ENCODE peak calls at places on chromosome 7, in four cellular contexts. One of them, this sample, is unnamed. For H3K4me1 and H3K36me3, the result is how much of the 10 kb centered on the place peaks cover.

GRCh38 chr7:26200113-26200443 is 468 bp downstream of the HNRNPA2B1 start:
- DNase-seq in adrenal gland: peak
- DNase-seq in kidney: peak
- DNase-seq in fibroblast of lung: no peak
- DNase-seq in this sample: peak

GRCh38 chr7:101550641-101551531 is 78.2 kb downstream of the MYL10 start:
- DNase-seq in adrenal gland: peak
- DNase-seq in kidney: peak
- DNase-seq in fibroblast of lung: peak
- DNase-seq in this sample: no peak

GRCh38 chr7:30468791-30469190 is 9.8 kb downstream of the NOD1 start:
- DNase-seq in adrenal gland: no peak
- DNase-seq in kidney: no peak
- DNase-seq in fibroblast of lung: no peak
- DNase-seq in this sample: no peak

GRCh38 chr7:150860291-150860977 is 8.1 kb downstream of the AOC1 start:
- DNase-seq in adrenal gland: no peak
- DNase-seq in kidney: no peak
- DNase-seq in fibroblast of lung: no peak
- DNase-seq in this sample: no peak

GRCh38 chr7:81616951-81617350 is 152.9 kb downstream of the HGF start:
- DNase-seq in adrenal gland: no peak
- DNase-seq in kidney: no peak
- DNase-seq in fibroblast of lung: peak
- DNase-seq in this sample: no peak

GRCh38 chr7:43674559-43675436 is 54.5 kb downstream of the COA1 start:
- DNase-seq in adrenal gland: peak
- DNase-seq in kidney: no peak
- DNase-seq in fibroblast of lung: peak
- DNase-seq in this sample: no peak

GRCh38 chr7:81484266-81484665 is 285.6 kb downstream of the HGF start:
- DNase-seq in adrenal gland: peak
- DNase-seq in kidney: peak
- DNase-seq in fibroblast of lung: peak
- DNase-seq in this sample: no peak

GRCh38 chr7:102004229-102004628 is 186.8 kb downstream of the CUX1 start:
- DNase-seq in adrenal gland: no peak
- DNase-seq in kidney: no peak
- DNase-seq in fibroblast of lung: peak
- DNase-seq in this sample: no peak

GRCh38 chr7:80858141-80858903 is 60.5 kb downstream of the SEMA3C start:
- DNase-seq in adrenal gland: no peak
- DNase-seq in kidney: no peak
- DNase-seq in fibroblast of lung: peak
- DNase-seq in this sample: no peak

GRCh38 chr7:1853619-1854520 is 183.8 kb downstream of the ELFN1 start:
- DNase-seq in adrenal gland: peak
- DNase-seq in kidney: peak
- DNase-seq in fibroblast of lung: no peak
- DNase-seq in this sample: peak

GRCh38 chr7:11950281-11950680 is 118.3 kb upstream of the THSD7A start:
- DNase-seq in adrenal gland: no peak
- DNase-seq in kidney: no peak
- DNase-seq in fibroblast of lung: no peak
- DNase-seq in this sample: no peak

GRCh38 chr7:17530741-17531417 is 232.4 kb downstream of the AHR start:
- DNase-seq in adrenal gland: no peak
- DNase-seq in kidney: no peak
- DNase-seq in fibroblast of lung: peak
- DNase-seq in this sample: no peak

GRCh38 chr7:67764312-67764711 is 767.7 kb downstream of the TYW1 start:
- DNase-seq in adrenal gland: no peak
- DNase-seq in kidney: no peak
- DNase-seq in fibroblast of lung: no peak
- DNase-seq in this sample: no peak

GRCh38 chr7:109782806-109783205 is 1213.1 kb downstream of the DNAJB9 start:
- DNase-seq in adrenal gland: no peak
- DNase-seq in kidney: no peak
- DNase-seq in fibroblast of lung: no peak
- DNase-seq in this sample: no peak

GRCh38 chr7:128104109-128104742 is 73.0 kb upstream of the LRRC4 start:
- DNase-seq in adrenal gland: no peak
- DNase-seq in kidney: no peak
- DNase-seq in fibroblast of lung: no peak
- DNase-seq in this sample: no peak

GRCh38 chr7:66043681-66044497 is 31.7 kb upstream of the ASL start:
- DNase-seq in adrenal gland: peak
- DNase-seq in kidney: peak
- DNase-seq in fibroblast of lung: peak
- DNase-seq in this sample: no peak

GRCh38 chr7:145957160-145957890 is 159.3 kb upstream of the CNTNAP2 start:
- DNase-seq in adrenal gland: no peak
- DNase-seq in kidney: no peak
- DNase-seq in fibroblast of lung: no peak
- DNase-seq in this sample: no peak

GRCh38 chr7:116210345-116211005 is at the start of gene TES:
- DNase-seq in adrenal gland: peak
- DNase-seq in kidney: peak
- DNase-seq in fibroblast of lung: peak
- DNase-seq in this sample: peak

GRCh38 chr7:11054033-11054432 is 80.4 kb downstream of the PHF14 start:
- DNase-seq in adrenal gland: no peak
- DNase-seq in kidney: no peak
- DNase-seq in fibroblast of lung: no peak
- DNase-seq in this sample: no peak

GRCh38 chr7:7693881-7694280 is 24.5 kb downstream of the RPA3 start:
- DNase-seq in adrenal gland: no peak
- DNase-seq in kidney: no peak
- DNase-seq in fibroblast of lung: peak
- DNase-seq in this sample: no peak

GRCh38 chr7:92837214-92837749 is 909 bp upstream of the CDK6 start:
- DNase-seq in adrenal gland: no peak
- DNase-seq in kidney: no peak
- DNase-seq in fibroblast of lung: peak
- DNase-seq in this sample: no peak

GRCh38 chr7:151372612-151373265 is 31.1 kb downstream of the NUB1 start:
- DNase-seq in adrenal gland: no peak
- DNase-seq in kidney: peak
- DNase-seq in fibroblast of lung: no peak
- DNase-seq in this sample: no peak

GRCh38 chr7:157278791-157279678 is 57.8 kb upstream of the DNAJB6 start:
- DNase-seq in adrenal gland: peak
- DNase-seq in kidney: peak
- DNase-seq in fibroblast of lung: peak
- DNase-seq in this sample: no peak

GRCh38 chr7:155808551-155809331 is 3.5 kb downstream of the SHH start:
- DNase-seq in adrenal gland: no peak
- DNase-seq in kidney: peak
- DNase-seq in fibroblast of lung: no peak
- DNase-seq in this sample: no peak

GRCh38 chr7:81534996-81535395 is 234.9 kb downstream of the HGF start:
- DNase-seq in adrenal gland: no peak
- DNase-seq in kidney: no peak
- DNase-seq in fibroblast of lung: peak
- DNase-seq in this sample: no peak

GRCh38 chr7:21064698-21065648 is 278.3 kb upstream of the SP8 start:
- DNase-seq in adrenal gland: no peak
- DNase-seq in kidney: no peak
- DNase-seq in fibroblast of lung: no peak
- DNase-seq in this sample: no peak

GRCh38 chr7:125661677-125662076 is 732.1 kb upstream of the POT1 start:
- DNase-seq in adrenal gland: no peak
- DNase-seq in kidney: no peak
- DNase-seq in fibroblast of lung: no peak
- DNase-seq in this sample: no peak

GRCh38 chr7:81949306-81949705 is 179.5 kb upstream of the HGF start:
- DNase-seq in adrenal gland: no peak
- DNase-seq in kidney: no peak
- DNase-seq in fibroblast of lung: peak
- DNase-seq in this sample: no peak

DNA sequence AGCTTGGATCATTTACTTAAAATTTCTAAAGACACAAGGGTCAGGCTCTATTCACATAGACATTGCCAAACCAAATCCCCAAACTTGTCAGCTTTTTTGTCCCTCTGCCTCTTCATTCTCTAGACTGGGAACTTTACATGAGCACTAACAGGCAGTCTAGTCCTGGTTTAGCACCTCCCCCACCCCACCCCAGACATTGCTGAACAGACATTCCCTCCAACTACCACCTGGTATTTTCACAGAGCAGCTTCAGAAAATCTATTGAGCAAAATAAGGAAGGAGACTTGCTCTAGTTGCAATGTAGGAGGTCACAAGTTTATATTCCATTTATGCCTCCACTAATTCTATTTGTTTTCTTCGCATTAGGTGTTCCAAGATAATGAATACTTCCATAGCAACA is 56.8 kb upstream of the AASS start:
- DNase-seq in adrenal gland: no peak
- DNase-seq in kidney: no peak
- DNase-seq in fibroblast of lung: no peak
- DNase-seq in this sample: no peak
- H3K27ac ChIP-seq in adrenal gland: no peak
- H3K27ac ChIP-seq in kidney: no peak
- H3K27ac ChIP-seq in fibroblast of lung: no peak
- H3K27ac ChIP-seq in this sample: no peak

GRCh38 chr7:132541656-132542055 is 34.6 kb downstream of the PLXNA4 start:
- DNase-seq in adrenal gland: no peak
- DNase-seq in kidney: no peak
- DNase-seq in fibroblast of lung: no peak
- DNase-seq in this sample: no peak
- H3K4me1 ChIP-seq in adrenal gland: under half
- H3K4me1 ChIP-seq in kidney: under half
- H3K4me1 ChIP-seq in fibroblast of lung: under half
- H3K4me1 ChIP-seq in this sample: under half

GRCh38 chr7:38102486-38102885 is 75.6 kb upstream of the STARD3NL start:
- DNase-seq in adrenal gland: no peak
- DNase-seq in kidney: no peak
- DNase-seq in fibroblast of lung: peak
- DNase-seq in this sample: no peak
- H3K36me3 ChIP-seq in adrenal gland: under half
- H3K36me3 ChIP-seq in kidney: under half
- H3K36me3 ChIP-seq in fibroblast of lung: under half
- H3K36me3 ChIP-seq in this sample: under half

GRCh38 chr7:99764478-99764877 is 19.5 kb downstream of the CYP3A4 start:
- DNase-seq in adrenal gland: no peak
- DNase-seq in kidney: no peak
- DNase-seq in fibroblast of lung: no peak
- DNase-seq in this sample: no peak

GRCh38 chr7:99768471-99768870 is 15.5 kb downstream of the CYP3A4 start:
- DNase-seq in adrenal gland: no peak
- DNase-seq in kidney: no peak
- DNase-seq in fibroblast of lung: no peak
- DNase-seq in this sample: no peak

GRCh38 chr7:99767662-99768061 is 16.3 kb downstream of the CYP3A4 start:
- DNase-seq in adrenal gland: no peak
- DNase-seq in kidney: no peak
- DNase-seq in fibroblast of lung: no peak
- DNase-seq in this sample: no peak

GRCh38 chr7:99766484-99767099 is 17.4 kb downstream of the CYP3A4 start:
- DNase-seq in adrenal gland: no peak
- DNase-seq in kidney: no peak
- DNase-seq in fibroblast of lung: peak
- DNase-seq in this sample: no peak

GRCh38 chr7:99762680-99763327 is 21.2 kb downstream of the CYP3A4 start:
- DNase-seq in adrenal gland: peak
- DNase-seq in kidney: no peak
- DNase-seq in fibroblast of lung: peak
- DNase-seq in this sample: no peak
- H3K27ac ChIP-seq in adrenal gland: no peak
- H3K27ac ChIP-seq in kidney: no peak
- H3K27ac ChIP-seq in fibroblast of lung: no peak
- H3K27ac ChIP-seq in this sample: no peak

This sample was measured in CD8-positive, alpha-beta memory T cell.